ENCODE peak calls at places on chromosomes 2 and 18, in four cellular contexts. One of them, this sample, is unnamed.
A peak's percentile ranks its signal among the peaks of the same experiment; 100 is the strongest.

GRCh38 chr2:230868151-230868946 is 3.6 kb downstream of the ITM2C start:
- DNase-seq in right cardiac atrium: no peak
- DNase-seq in NCI-H1048: no peak
- DNase-seq in RKO: no peak
- DNase-seq in this sample: no peak

GRCh38 chr2:167595021-167595420 is 652.4 kb downstream of the STK39 start:
- DNase-seq in RKO: no peak
- DNase-seq in NCI-H1048: no peak
- DNase-seq in right cardiac atrium: no peak
- DNase-seq in this sample: no peak

GRCh38 chr2:223526106-223526505 is 76.1 kb downstream of the SCG2 start:
- DNase-seq in NCI-H1048: no peak
- DNase-seq in right cardiac atrium: no peak
- DNase-seq in RKO: no peak
- DNase-seq in this sample: no peak

GRCh38 chr2:136384541-136385303 is 266.8 kb upstream of the CXCR4 start:
- DNase-seq in right cardiac atrium: no peak
- DNase-seq in NCI-H1048: no peak
- DNase-seq in RKO: peak; percentile 22
- DNase-seq in this sample: peak; percentile 36

GRCh38 chr18:77899972-77900754 is 650.5 kb downstream of the GALR1 start:
- DNase-seq in NCI-H1048: peak; percentile 37
- DNase-seq in RKO: no peak
- DNase-seq in right cardiac atrium: peak; percentile 71
- DNase-seq in this sample: peak; percentile 27

GRCh38 chr2:120440521-120441350 is 94.8 kb downstream of the INHBB start:
- DNase-seq in NCI-H1048: no peak
- DNase-seq in right cardiac atrium: no peak
- DNase-seq in RKO: no peak
- DNase-seq in this sample: no peak

GRCh38 chr2:26043862-26044736 is 10.2 kb downstream of the RAB10 start:
- DNase-seq in RKO: no peak
- DNase-seq in right cardiac atrium: no peak
- DNase-seq in NCI-H1048: no peak
- DNase-seq in this sample: no peak

GRCh38 chr2:28730641-28731146 is 20.9 kb upstream of the PPP1CB start:
- DNase-seq in NCI-H1048: no peak
- DNase-seq in RKO: no peak
- DNase-seq in right cardiac atrium: no peak
- DNase-seq in this sample: no peak

GRCh38 chr2:99403524-99403923 is 66.3 kb downstream of the EIF5B start:
- DNase-seq in NCI-H1048: no peak
- DNase-seq in RKO: no peak
- DNase-seq in right cardiac atrium: no peak
- DNase-seq in this sample: no peak

GRCh38 chr2:211930331-211930730 is 608.3 kb downstream of the ERBB4 start:
- DNase-seq in RKO: no peak
- DNase-seq in right cardiac atrium: no peak
- DNase-seq in NCI-H1048: no peak
- DNase-seq in this sample: no peak

GRCh38 chr2:185127412-185127811 is 529.1 kb downstream of the ZNF804A start:
- DNase-seq in right cardiac atrium: no peak
- DNase-seq in RKO: peak; percentile 14
- DNase-seq in NCI-H1048: no peak
- DNase-seq in this sample: no peak

GRCh38 chr2:195498176-195498575 is 158.8 kb upstream of the SLC39A10 start:
- DNase-seq in RKO: peak; percentile 47
- DNase-seq in NCI-H1048: no peak
- DNase-seq in right cardiac atrium: no peak
- DNase-seq in this sample: peak; percentile 11

GRCh38 chr18:74831571-74832250 is 234.0 kb downstream of the ZNF407 start:
- DNase-seq in right cardiac atrium: no peak
- DNase-seq in NCI-H1048: no peak
- DNase-seq in RKO: no peak
- DNase-seq in this sample: no peak

GRCh38 chr18:9557250-9557943 is 57.0 kb downstream of the PPP4R1 start:
- DNase-seq in RKO: no peak
- DNase-seq in right cardiac atrium: no peak
- DNase-seq in NCI-H1048: no peak
- DNase-seq in this sample: no peak

GRCh38 chr18:32237024-32237423 is 47.2 kb downstream of the MEP1B start:
- DNase-seq in right cardiac atrium: no peak
- DNase-seq in RKO: no peak
- DNase-seq in NCI-H1048: no peak
- DNase-seq in this sample: no peak

GRCh38 chr2:208929489-208929864 is 494.4 kb upstream of the MAP2 start:
- DNase-seq in right cardiac atrium: no peak
- DNase-seq in RKO: no peak
- DNase-seq in NCI-H1048: no peak
- DNase-seq in this sample: peak; percentile 68

GRCh38 chr2:39778775-39779751 is at the start of gene THUMPD2:
- DNase-seq in RKO: peak; percentile 78
- DNase-seq in right cardiac atrium: peak; percentile 91
- DNase-seq in NCI-H1048: peak; percentile 43
- DNase-seq in this sample: peak; percentile 60

GRCh38 chr2:233972941-233973575 is 55.9 kb downstream of the TRPM8 start:
- DNase-seq in RKO: no peak
- DNase-seq in right cardiac atrium: no peak
- DNase-seq in NCI-H1048: no peak
- DNase-seq in this sample: no peak

GRCh38 chr2:39394427-39395002 is 42.6 kb downstream of the MAP4K3 start:
- DNase-seq in right cardiac atrium: no peak
- DNase-seq in RKO: no peak
- DNase-seq in NCI-H1048: no peak
- DNase-seq in this sample: no peak

GRCh38 chr18:67665266-67665665 is 148.7 kb upstream of the DSEL start:
- DNase-seq in right cardiac atrium: no peak
- DNase-seq in NCI-H1048: no peak
- DNase-seq in RKO: peak; percentile 41
- DNase-seq in this sample: no peak

GRCh38 chr2:36245632-36246031 is 109.9 kb upstream of the CRIM1 start:
- DNase-seq in right cardiac atrium: no peak
- DNase-seq in NCI-H1048: no peak
- DNase-seq in RKO: no peak
- DNase-seq in this sample: no peak

GRCh38 chr18:21557607-21558253 is 42.8 kb downstream of the ESCO1 start:
- DNase-seq in RKO: no peak
- DNase-seq in right cardiac atrium: no peak
- DNase-seq in NCI-H1048: no peak
- DNase-seq in this sample: no peak

GRCh38 chr2:209431701-209432100 is 7.9 kb downstream of the MAP2 start:
- DNase-seq in NCI-H1048: peak; percentile 44
- DNase-seq in RKO: no peak
- DNase-seq in right cardiac atrium: no peak
- DNase-seq in this sample: no peak

GRCh38 chr2:206443735-206444527 is 599 bp downstream of the ADAM23 start:
- DNase-seq in right cardiac atrium: peak; percentile 70
- DNase-seq in NCI-H1048: no peak
- DNase-seq in RKO: no peak
- DNase-seq in this sample: no peak

GRCh38 chr2:172735646-172736418 is at the start of gene RAPGEF4:
- DNase-seq in right cardiac atrium: peak; percentile 39
- DNase-seq in RKO: no peak
- DNase-seq in NCI-H1048: no peak
- DNase-seq in this sample: no peak

GRCh38 chr18:79795446-79795845 is 2.3 kb upstream of the KCNG2 start:
- DNase-seq in right cardiac atrium: no peak
- DNase-seq in RKO: no peak
- DNase-seq in NCI-H1048: no peak
- DNase-seq in this sample: no peak

GRCh38 chr2:163011035-163011434 is 172.5 kb upstream of the KCNH7 start:
- DNase-seq in right cardiac atrium: no peak
- DNase-seq in RKO: no peak
- DNase-seq in NCI-H1048: no peak
- DNase-seq in this sample: no peak

GRCh38 chr2:159712929-159713575 is 746 bp downstream of the MARCHF7 start:
- DNase-seq in right cardiac atrium: no peak
- DNase-seq in RKO: peak; percentile 30
- DNase-seq in NCI-H1048: no peak
- DNase-seq in this sample: no peak

GRCh38 chr2:144471316-144472045 is 48.4 kb downstream of the ZEB2 start:
- DNase-seq in NCI-H1048: no peak
- DNase-seq in RKO: no peak
- DNase-seq in right cardiac atrium: no peak
- DNase-seq in this sample: no peak

GRCh38 chr2:48249093-48249492 is 280.9 kb upstream of the STON1 start:
- DNase-seq in NCI-H1048: no peak
- DNase-seq in RKO: no peak
- DNase-seq in right cardiac atrium: no peak
- DNase-seq in this sample: no peak

GRCh38 chr2:218430721-218431120 is 11.8 kb downstream of the VIL1 start:
- DNase-seq in RKO: no peak
- DNase-seq in NCI-H1048: no peak
- DNase-seq in right cardiac atrium: no peak
- DNase-seq in this sample: no peak

This sample was measured in NCI-H460.